ENCODE peak calls at places on chromosomes 6 and 20, in ten cellular contexts. One of them, this sample, is unnamed.

GRCh38 chr6:142918339-142919042 is 26.5 kb downstream of the HIVEP2 start:
- DNase-seq in HepG2: no peak
- DNase-seq in breast epithelium: no peak
- DNase-seq in tibial nerve: no peak
- DNase-seq in colonic mucosa: no peak
- DNase-seq in upper lobe of right lung: no peak
- DNase-seq in fibroblast of mammary gland: no peak
- DNase-seq in AG09309: no peak
- DNase-seq in epithelial cell of esophagus: no peak
- DNase-seq in fibroblast of the aortic adventitia: no peak
- DNase-seq in this sample: no peak

GRCh38 chr20:18524646-18525045 is 16.9 kb downstream of the SEC23B start:
- DNase-seq in HepG2: no peak
- DNase-seq in breast epithelium: no peak
- DNase-seq in tibial nerve: no peak
- DNase-seq in colonic mucosa: no peak
- DNase-seq in upper lobe of right lung: no peak
- DNase-seq in fibroblast of mammary gland: peak; percentile 92
- DNase-seq in AG09309: peak; percentile 20
- DNase-seq in epithelial cell of esophagus: peak; percentile 81
- DNase-seq in fibroblast of the aortic adventitia: peak; percentile 60
- DNase-seq in this sample: no peak

GRCh38 chr6:142907544-142907943 is 37.4 kb downstream of the HIVEP2 start:
- DNase-seq in HepG2: no peak
- DNase-seq in breast epithelium: no peak
- DNase-seq in tibial nerve: no peak
- DNase-seq in colonic mucosa: no peak
- DNase-seq in upper lobe of right lung: no peak
- DNase-seq in fibroblast of mammary gland: no peak
- DNase-seq in AG09309: no peak
- DNase-seq in epithelial cell of esophagus: no peak
- DNase-seq in fibroblast of the aortic adventitia: no peak
- DNase-seq in this sample: no peak

GRCh38 chr20:3741846-3742458 is 9.5 kb downstream of the HSPA12B start:
- DNase-seq in HepG2: no peak
- DNase-seq in breast epithelium: no peak
- DNase-seq in tibial nerve: no peak
- DNase-seq in colonic mucosa: no peak
- DNase-seq in upper lobe of right lung: no peak
- DNase-seq in fibroblast of mammary gland: no peak
- DNase-seq in AG09309: no peak
- DNase-seq in epithelial cell of esophagus: no peak
- DNase-seq in fibroblast of the aortic adventitia: no peak
- DNase-seq in this sample: no peak

GRCh38 chr6:101434601-101435000 is 41.1 kb downstream of the GRIK2 start:
- DNase-seq in HepG2: no peak
- DNase-seq in breast epithelium: no peak
- DNase-seq in tibial nerve: no peak
- DNase-seq in colonic mucosa: no peak
- DNase-seq in upper lobe of right lung: no peak
- DNase-seq in fibroblast of mammary gland: no peak
- DNase-seq in AG09309: no peak
- DNase-seq in epithelial cell of esophagus: no peak
- DNase-seq in fibroblast of the aortic adventitia: no peak
- DNase-seq in this sample: no peak

GRCh38 chr6:84227044-84227433 is 404 bp downstream of the CEP162 start:
- DNase-seq in HepG2: no peak
- DNase-seq in breast epithelium: no peak
- DNase-seq in tibial nerve: no peak
- DNase-seq in colonic mucosa: no peak
- DNase-seq in upper lobe of right lung: no peak
- DNase-seq in fibroblast of mammary gland: no peak
- DNase-seq in AG09309: no peak
- DNase-seq in epithelial cell of esophagus: no peak
- DNase-seq in fibroblast of the aortic adventitia: peak; percentile 7
- DNase-seq in this sample: no peak

GRCh38 chr20:24899153-24899552 is 49.9 kb upstream of the CST7 start:
- DNase-seq in HepG2: no peak
- DNase-seq in breast epithelium: no peak
- DNase-seq in tibial nerve: no peak
- DNase-seq in colonic mucosa: peak; percentile 2
- DNase-seq in upper lobe of right lung: no peak
- DNase-seq in fibroblast of mammary gland: no peak
- DNase-seq in AG09309: no peak
- DNase-seq in epithelial cell of esophagus: no peak
- DNase-seq in fibroblast of the aortic adventitia: no peak
- DNase-seq in this sample: no peak

GRCh38 chr6:558959-559358 is 97.9 kb downstream of the HUS1B start:
- DNase-seq in HepG2: no peak
- DNase-seq in breast epithelium: no peak
- DNase-seq in tibial nerve: no peak
- DNase-seq in colonic mucosa: no peak
- DNase-seq in upper lobe of right lung: no peak
- DNase-seq in fibroblast of mammary gland: no peak
- DNase-seq in AG09309: no peak
- DNase-seq in epithelial cell of esophagus: no peak
- DNase-seq in fibroblast of the aortic adventitia: peak; percentile 9
- DNase-seq in this sample: no peak

GRCh38 chr6:135114355-135115145 is 59.9 kb upstream of the HBS1L start:
- DNase-seq in HepG2: no peak
- DNase-seq in breast epithelium: no peak
- DNase-seq in tibial nerve: no peak
- DNase-seq in colonic mucosa: no peak
- DNase-seq in upper lobe of right lung: no peak
- DNase-seq in fibroblast of mammary gland: no peak
- DNase-seq in AG09309: no peak
- DNase-seq in epithelial cell of esophagus: no peak
- DNase-seq in fibroblast of the aortic adventitia: no peak
- DNase-seq in this sample: peak; percentile 36

GRCh38 chr6:137112067-137112355 is 61.4 kb downstream of the IL22RA2 start:
- DNase-seq in HepG2: no peak
- DNase-seq in breast epithelium: no peak
- DNase-seq in tibial nerve: no peak
- DNase-seq in colonic mucosa: no peak
- DNase-seq in upper lobe of right lung: no peak
- DNase-seq in fibroblast of mammary gland: peak; percentile 87
- DNase-seq in AG09309: peak; percentile 51
- DNase-seq in epithelial cell of esophagus: peak; percentile 77
- DNase-seq in fibroblast of the aortic adventitia: peak; percentile 51
- DNase-seq in this sample: no peak

GRCh38 chr6:106225581-106225980 is 100.0 kb downstream of the ATG5 start:
- DNase-seq in HepG2: peak; percentile 46
- DNase-seq in breast epithelium: no peak
- DNase-seq in tibial nerve: no peak
- DNase-seq in colonic mucosa: no peak
- DNase-seq in upper lobe of right lung: no peak
- DNase-seq in fibroblast of mammary gland: no peak
- DNase-seq in AG09309: no peak
- DNase-seq in epithelial cell of esophagus: no peak
- DNase-seq in fibroblast of the aortic adventitia: no peak
- DNase-seq in this sample: no peak

GRCh38 chr20:25544316-25544715 is 41.0 kb downstream of the NINL start:
- DNase-seq in HepG2: no peak
- DNase-seq in breast epithelium: no peak
- DNase-seq in tibial nerve: no peak
- DNase-seq in colonic mucosa: no peak
- DNase-seq in upper lobe of right lung: no peak
- DNase-seq in fibroblast of mammary gland: no peak
- DNase-seq in AG09309: no peak
- DNase-seq in epithelial cell of esophagus: no peak
- DNase-seq in fibroblast of the aortic adventitia: peak; percentile 13
- DNase-seq in this sample: no peak

GRCh38 chr6:155290491-155290890 is 23.8 kb downstream of the TFB1M start:
- DNase-seq in HepG2: no peak
- DNase-seq in breast epithelium: no peak
- DNase-seq in tibial nerve: no peak
- DNase-seq in colonic mucosa: no peak
- DNase-seq in upper lobe of right lung: no peak
- DNase-seq in fibroblast of mammary gland: no peak
- DNase-seq in AG09309: no peak
- DNase-seq in epithelial cell of esophagus: no peak
- DNase-seq in fibroblast of the aortic adventitia: no peak
- DNase-seq in this sample: no peak

GRCh38 chr6:17525637-17526036 is 74.5 kb upstream of the FAM8A1 start:
- DNase-seq in HepG2: no peak
- DNase-seq in breast epithelium: no peak
- DNase-seq in tibial nerve: no peak
- DNase-seq in colonic mucosa: peak; percentile 24
- DNase-seq in upper lobe of right lung: no peak
- DNase-seq in fibroblast of mammary gland: peak; percentile 0
- DNase-seq in AG09309: no peak
- DNase-seq in epithelial cell of esophagus: no peak
- DNase-seq in fibroblast of the aortic adventitia: peak; percentile 33
- DNase-seq in this sample: no peak

GRCh38 chr20:42974347-42974746 is 215.4 kb downstream of the PTPRT start:
- DNase-seq in HepG2: no peak
- DNase-seq in breast epithelium: no peak
- DNase-seq in tibial nerve: no peak
- DNase-seq in colonic mucosa: no peak
- DNase-seq in upper lobe of right lung: no peak
- DNase-seq in fibroblast of mammary gland: no peak
- DNase-seq in AG09309: no peak
- DNase-seq in epithelial cell of esophagus: no peak
- DNase-seq in fibroblast of the aortic adventitia: no peak
- DNase-seq in this sample: no peak
- H3K4me3 ChIP-seq in HepG2: no peak overlapping the region
- H3K4me3 ChIP-seq in breast epithelium: no peak overlapping the region
- H3K4me3 ChIP-seq in tibial nerve: no peak overlapping the region
- H3K4me3 ChIP-seq in colonic mucosa: no peak overlapping the region
- H3K4me3 ChIP-seq in upper lobe of right lung: no peak overlapping the region
- H3K4me3 ChIP-seq in fibroblast of mammary gland: no peak overlapping the region
- H3K4me3 ChIP-seq in AG09309: no peak overlapping the region
- H3K4me3 ChIP-seq in epithelial cell of esophagus: no peak overlapping the region
- H3K4me3 ChIP-seq in fibroblast of the aortic adventitia: no peak overlapping the region
- H3K4me3 ChIP-seq in this sample: no peak overlapping the region

GRCh38 chr6:169326067-169326799 is 72.6 kb upstream of the THBS2 start:
- DNase-seq in HepG2: peak; percentile 54
- DNase-seq in breast epithelium: no peak
- DNase-seq in tibial nerve: no peak
- DNase-seq in colonic mucosa: no peak
- DNase-seq in upper lobe of right lung: no peak
- DNase-seq in fibroblast of mammary gland: peak; percentile 67
- DNase-seq in AG09309: no peak
- DNase-seq in epithelial cell of esophagus: peak; percentile 61
- DNase-seq in fibroblast of the aortic adventitia: peak; percentile 48
- DNase-seq in this sample: no peak
- TF ChIP-seq CTCF in HepG2: peak; percentile 83
- TF ChIP-seq CTCF in breast epithelium: no peak
- TF ChIP-seq CTCF in tibial nerve: no peak
- TF ChIP-seq CTCF in colonic mucosa: no peak
- TF ChIP-seq CTCF in upper lobe of right lung: no peak
- TF ChIP-seq CTCF in fibroblast of mammary gland: peak; percentile 57
- TF ChIP-seq CTCF in AG09309: peak; percentile 67
- TF ChIP-seq CTCF in epithelial cell of esophagus: peak; percentile 64
- TF ChIP-seq CTCF in fibroblast of the aortic adventitia: peak; percentile 34
- TF ChIP-seq CTCF in this sample: no peak

DNA sequence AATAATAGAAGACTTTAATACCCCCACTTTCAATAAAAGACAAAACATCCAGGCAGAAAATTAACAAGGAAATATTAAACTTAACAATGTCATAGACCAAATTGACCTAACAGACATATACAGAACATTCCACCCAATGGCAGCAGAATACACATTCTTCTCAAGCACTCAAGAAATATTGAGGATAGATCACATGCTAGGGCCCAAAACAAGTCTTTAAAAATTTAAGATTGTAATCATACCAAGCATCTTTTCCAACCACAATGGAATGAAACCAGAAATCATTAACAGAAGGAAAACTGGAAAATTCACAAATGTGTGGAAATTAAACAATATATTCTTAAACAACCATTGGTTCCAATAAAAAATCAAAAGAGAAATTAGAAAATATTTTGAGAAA is 161.0 kb downstream of the COL12A1 start:
- DNase-seq in HepG2: no peak
- DNase-seq in breast epithelium: no peak
- DNase-seq in tibial nerve: no peak
- DNase-seq in colonic mucosa: no peak
- DNase-seq in upper lobe of right lung: no peak
- DNase-seq in fibroblast of mammary gland: no peak
- DNase-seq in AG09309: no peak
- DNase-seq in epithelial cell of esophagus: no peak
- DNase-seq in fibroblast of the aortic adventitia: no peak
- DNase-seq in this sample: no peak
- H3K4me3 ChIP-seq in HepG2: no peak overlapping the region
- H3K4me3 ChIP-seq in breast epithelium: no peak overlapping the region
- H3K4me3 ChIP-seq in tibial nerve: no peak overlapping the region
- H3K4me3 ChIP-seq in colonic mucosa: no peak overlapping the region
- H3K4me3 ChIP-seq in upper lobe of right lung: no peak overlapping the region
- H3K4me3 ChIP-seq in fibroblast of mammary gland: no peak overlapping the region
- H3K4me3 ChIP-seq in AG09309: no peak overlapping the region
- H3K4me3 ChIP-seq in epithelial cell of esophagus: no peak overlapping the region
- H3K4me3 ChIP-seq in fibroblast of the aortic adventitia: no peak overlapping the region
- H3K4me3 ChIP-seq in this sample: no peak overlapping the region

GRCh38 chr6:39093167-39093708 is 21.7 kb downstream of the SAYSD1 start:
- DNase-seq in HepG2: no peak
- DNase-seq in breast epithelium: no peak
- DNase-seq in tibial nerve: no peak
- DNase-seq in colonic mucosa: no peak
- DNase-seq in upper lobe of right lung: no peak
- DNase-seq in fibroblast of mammary gland: no peak
- DNase-seq in AG09309: no peak
- DNase-seq in epithelial cell of esophagus: no peak
- DNase-seq in fibroblast of the aortic adventitia: no peak
- DNase-seq in this sample: no peak

GRCh38 chr6:39095578-39095977 is 19.4 kb downstream of the SAYSD1 start:
- DNase-seq in HepG2: no peak
- DNase-seq in breast epithelium: no peak
- DNase-seq in tibial nerve: no peak
- DNase-seq in colonic mucosa: no peak
- DNase-seq in upper lobe of right lung: no peak
- DNase-seq in fibroblast of mammary gland: no peak
- DNase-seq in AG09309: no peak
- DNase-seq in epithelial cell of esophagus: no peak
- DNase-seq in fibroblast of the aortic adventitia: no peak
- DNase-seq in this sample: no peak

GRCh38 chr6:39090036-39090435 is 24.9 kb downstream of the SAYSD1 start:
- DNase-seq in HepG2: no peak
- DNase-seq in breast epithelium: no peak
- DNase-seq in tibial nerve: no peak
- DNase-seq in colonic mucosa: no peak
- DNase-seq in upper lobe of right lung: no peak
- DNase-seq in fibroblast of mammary gland: no peak
- DNase-seq in AG09309: no peak
- DNase-seq in epithelial cell of esophagus: no peak
- DNase-seq in fibroblast of the aortic adventitia: no peak
- DNase-seq in this sample: no peak

GRCh38 chr6:39091163-39091562 is 23.8 kb downstream of the SAYSD1 start:
- DNase-seq in HepG2: no peak
- DNase-seq in breast epithelium: no peak
- DNase-seq in tibial nerve: no peak
- DNase-seq in colonic mucosa: no peak
- DNase-seq in upper lobe of right lung: no peak
- DNase-seq in fibroblast of mammary gland: peak; percentile 3
- DNase-seq in AG09309: no peak
- DNase-seq in epithelial cell of esophagus: peak; percentile 55
- DNase-seq in fibroblast of the aortic adventitia: no peak
- DNase-seq in this sample: no peak

DNA sequence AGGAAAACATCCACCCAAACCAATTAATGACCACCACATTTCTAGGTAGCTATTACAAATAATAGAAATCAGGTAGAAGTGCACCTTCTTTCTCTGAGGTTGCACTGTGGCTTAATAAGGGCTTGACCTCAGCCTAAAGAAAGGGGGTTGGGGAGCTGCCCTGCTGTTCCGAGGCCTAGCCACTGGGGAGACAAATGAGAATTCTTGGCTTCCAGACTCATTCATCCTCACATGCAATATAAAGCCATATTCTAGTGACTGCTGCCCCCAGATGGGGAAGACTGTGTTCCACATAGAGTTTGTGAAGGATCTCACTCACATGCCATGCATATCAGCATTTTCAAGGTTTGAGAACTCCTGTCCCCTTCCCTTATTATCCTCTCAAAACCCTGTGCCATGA is 22.9 kb downstream of the SAYSD1 start:
- DNase-seq in HepG2: peak; percentile 19
- DNase-seq in breast epithelium: no peak
- DNase-seq in tibial nerve: no peak
- DNase-seq in colonic mucosa: no peak
- DNase-seq in upper lobe of right lung: no peak
- DNase-seq in fibroblast of mammary gland: no peak
- DNase-seq in AG09309: no peak
- DNase-seq in epithelial cell of esophagus: no peak
- DNase-seq in fibroblast of the aortic adventitia: no peak
- DNase-seq in this sample: no peak
- TF ChIP-seq CTCF in HepG2: peak; percentile 21
- TF ChIP-seq CTCF in breast epithelium: no peak
- TF ChIP-seq CTCF in tibial nerve: no peak
- TF ChIP-seq CTCF in colonic mucosa: no peak
- TF ChIP-seq CTCF in upper lobe of right lung: no peak
- TF ChIP-seq CTCF in fibroblast of mammary gland: no peak
- TF ChIP-seq CTCF in AG09309: no peak
- TF ChIP-seq CTCF in epithelial cell of esophagus: no peak
- TF ChIP-seq CTCF in fibroblast of the aortic adventitia: no peak
- TF ChIP-seq CTCF in this sample: no peak

This sample was measured in GM12864.